ENCODE peak calls at places on chromosomes 11 and 22, in four cellular contexts. One of them, this sample, is unnamed.

GRCh38 chr11:69352715-69353325 is 58.9 kb downstream of the MYEOV start:
- DNase-seq in HepG2: no peak
- DNase-seq in A549: peak
- DNase-seq in GM12878: no peak
- DNase-seq in this sample: no peak

GRCh38 chr22:32862936-32863661 is 61.6 kb downstream of the TIMP3 start:
- DNase-seq in HepG2: no peak
- DNase-seq in A549: no peak
- DNase-seq in GM12878: no peak
- DNase-seq in this sample: no peak

GRCh38 chr11:49442669-49443068 is 234.3 kb upstream of the FOLH1 start:
- DNase-seq in HepG2: no peak
- DNase-seq in A549: no peak
- DNase-seq in GM12878: no peak
- DNase-seq in this sample: no peak

GRCh38 chr11:105862736-105863367 is 159.2 kb downstream of the MSANTD4 start:
- DNase-seq in HepG2: peak
- DNase-seq in A549: peak
- DNase-seq in GM12878: no peak
- DNase-seq in this sample: peak

GRCh38 chr11:114178656-114179055 is 117.5 kb upstream of the NNMT start:
- DNase-seq in HepG2: no peak
- DNase-seq in A549: no peak
- DNase-seq in GM12878: no peak
- DNase-seq in this sample: no peak

GRCh38 chr22:32801001-32801435 is 487 bp upstream of the TIMP3 start:
- DNase-seq in HepG2: no peak
- DNase-seq in A549: no peak
- DNase-seq in GM12878: no peak
- DNase-seq in this sample: no peak

GRCh38 chr11:79902493-79902892 is 461.7 kb upstream of the TENM4 start:
- DNase-seq in HepG2: no peak
- DNase-seq in A549: no peak
- DNase-seq in GM12878: no peak
- DNase-seq in this sample: no peak

GRCh38 chr11:134529212-134530096 is 117.4 kb upstream of the B3GAT1 start:
- DNase-seq in HepG2: no peak
- DNase-seq in A549: no peak
- DNase-seq in GM12878: no peak
- DNase-seq in this sample: no peak

GRCh38 chr22:41000040-41000565 is 48.9 kb downstream of the RBX1 start:
- DNase-seq in HepG2: no peak
- DNase-seq in A549: no peak
- DNase-seq in GM12878: no peak
- DNase-seq in this sample: no peak

GRCh38 chr22:41920271-41920976 is 5.5 kb upstream of the SHISA8 start:
- DNase-seq in HepG2: no peak
- DNase-seq in A549: no peak
- DNase-seq in GM12878: no peak
- DNase-seq in this sample: no peak

GRCh38 chr11:12418019-12418611 is 40.7 kb downstream of the PARVA start:
- DNase-seq in HepG2: no peak
- DNase-seq in A549: no peak
- DNase-seq in GM12878: no peak
- DNase-seq in this sample: no peak

GRCh38 chr11:112265659-112266409 is 5.2 kb upstream of the PLET1 start:
- DNase-seq in HepG2: no peak
- DNase-seq in A549: no peak
- DNase-seq in GM12878: no peak
- DNase-seq in this sample: peak

GRCh38 chr11:69902337-69902736 is 83.1 kb upstream of the FGF3 start:
- DNase-seq in HepG2: no peak
- DNase-seq in A549: no peak
- DNase-seq in GM12878: no peak
- DNase-seq in this sample: no peak

GRCh38 chr11:121544956-121545355 is 92.2 kb upstream of the SORL1-AS1 start:
- DNase-seq in HepG2: no peak
- DNase-seq in A549: no peak
- DNase-seq in GM12878: no peak
- DNase-seq in this sample: no peak

GRCh38 chr11:44949160-44950035 is 1.3 kb downstream of the TP53I11 start:
- DNase-seq in HepG2: no peak
- DNase-seq in A549: peak
- DNase-seq in GM12878: no peak
- DNase-seq in this sample: peak

GRCh38 chr11:27882066-27882697 is 181.9 kb upstream of the BDNF start:
- DNase-seq in HepG2: no peak
- DNase-seq in A549: peak
- DNase-seq in GM12878: no peak
- DNase-seq in this sample: no peak

GRCh38 chr11:99383628-99384300 is 363.0 kb downstream of the CNTN5 start:
- DNase-seq in HepG2: no peak
- DNase-seq in A549: no peak
- DNase-seq in GM12878: no peak
- DNase-seq in this sample: no peak

GRCh38 chr11:66467756-66468155 is 1.1 kb downstream of the PELI3 start:
- DNase-seq in HepG2: no peak
- DNase-seq in A549: no peak
- DNase-seq in GM12878: no peak
- DNase-seq in this sample: peak

GRCh38 chr11:78770931-78771330 is 196.3 kb upstream of the NARS2 start:
- DNase-seq in HepG2: no peak
- DNase-seq in A549: no peak
- DNase-seq in GM12878: no peak
- DNase-seq in this sample: no peak

GRCh38 chr22:19962909-19963806 is 21.5 kb upstream of the TXNRD2 start:
- DNase-seq in HepG2: peak
- DNase-seq in A549: no peak
- DNase-seq in GM12878: no peak
- DNase-seq in this sample: no peak

GRCh38 chr11:62012451-62013265 is 45.2 kb upstream of the FTH1 start:
- DNase-seq in HepG2: peak
- DNase-seq in A549: peak
- DNase-seq in GM12878: no peak
- DNase-seq in this sample: no peak

GRCh38 chr11:91776660-91777059 is 448.0 kb upstream of the FAT3 start:
- DNase-seq in HepG2: no peak
- DNase-seq in A549: no peak
- DNase-seq in GM12878: no peak
- DNase-seq in this sample: no peak

GRCh38 chr11:95398437-95399112 is 167.6 kb upstream of the SESN3 start:
- DNase-seq in HepG2: no peak
- DNase-seq in A549: peak
- DNase-seq in GM12878: no peak
- DNase-seq in this sample: peak

GRCh38 chr11:36092314-36093030 is 148.6 kb downstream of the LDLRAD3 start:
- DNase-seq in HepG2: no peak
- DNase-seq in A549: no peak
- DNase-seq in GM12878: no peak
- DNase-seq in this sample: no peak

GRCh38 chr11:35352107-35352888 is 67.1 kb downstream of the SLC1A2 start:
- DNase-seq in HepG2: no peak
- DNase-seq in A549: no peak
- DNase-seq in GM12878: no peak
- DNase-seq in this sample: no peak

GRCh38 chr11:119223856-119224255 is 17.7 kb downstream of the CBL start:
- DNase-seq in HepG2: no peak
- DNase-seq in A549: no peak
- DNase-seq in GM12878: no peak
- DNase-seq in this sample: no peak

GRCh38 chr22:30905696-30906341 is 62.8 kb downstream of the MORC2 start:
- DNase-seq in HepG2: no peak
- DNase-seq in A549: no peak
- DNase-seq in GM12878: no peak
- DNase-seq in this sample: no peak

GRCh38 chr22:42164901-42165300 is 34.3 kb upstream of the CYP2D6 start:
- DNase-seq in HepG2: no peak
- DNase-seq in A549: no peak
- DNase-seq in GM12878: no peak
- DNase-seq in this sample: no peak

GRCh38 chr11:102926517-102926916 is 29.0 kb downstream of the MMP13 start:
- DNase-seq in HepG2: no peak
- DNase-seq in A549: no peak
- DNase-seq in GM12878: no peak
- DNase-seq in this sample: no peak

GRCh38 chr11:12979928-12980689 is 29.0 kb upstream of the RASSF10 start:
- DNase-seq in HepG2: peak
- DNase-seq in A549: no peak
- DNase-seq in GM12878: no peak
- DNase-seq in this sample: no peak

GRCh38 chr11:3984896-3985295 is 109.7 kb upstream of the RRM1 start:
- DNase-seq in HepG2: no peak
- DNase-seq in A549: no peak
- DNase-seq in GM12878: no peak
- DNase-seq in this sample: peak

GRCh38 chr22:45917146-45917545 is 59.8 kb downstream of the WNT7B start:
- DNase-seq in HepG2: no peak
- DNase-seq in A549: no peak
- DNase-seq in GM12878: no peak
- DNase-seq in this sample: no peak

GRCh38 chr22:49659281-49659923 is 168.3 kb downstream of the BRD1 start:
- DNase-seq in HepG2: no peak
- DNase-seq in A549: no peak
- DNase-seq in GM12878: no peak
- DNase-seq in this sample: no peak

GRCh38 chr22:49004484-49005399 is 822.9 kb downstream of the BRD1 start:
- DNase-seq in HepG2: no peak
- DNase-seq in A549: no peak
- DNase-seq in GM12878: no peak
- DNase-seq in this sample: no peak

GRCh38 chr22:45970709-45971388 is 6.1 kb downstream of the WNT7B start:
- DNase-seq in HepG2: no peak
- DNase-seq in A549: no peak
- DNase-seq in GM12878: no peak
- DNase-seq in this sample: peak

GRCh38 chr22:39301926-39302325 is 17.5 kb downstream of the RPL3 start:
- DNase-seq in HepG2: no peak
- DNase-seq in A549: no peak
- DNase-seq in GM12878: no peak
- DNase-seq in this sample: no peak

GRCh38 chr22:39300198-39300830 is 19.1 kb downstream of the RPL3 start:
- DNase-seq in HepG2: no peak
- DNase-seq in A549: no peak
- DNase-seq in GM12878: no peak
- DNase-seq in this sample: no peak

GRCh38 chr22:39301108-39301507 is 18.3 kb downstream of the RPL3 start:
- DNase-seq in HepG2: no peak
- DNase-seq in A549: no peak
- DNase-seq in GM12878: no peak
- DNase-seq in this sample: no peak

GRCh38 chr22:39298194-39298987 is 21.0 kb downstream of the RPL3 start:
- DNase-seq in HepG2: no peak
- DNase-seq in A549: no peak
- DNase-seq in GM12878: no peak
- DNase-seq in this sample: no peak

DNA sequence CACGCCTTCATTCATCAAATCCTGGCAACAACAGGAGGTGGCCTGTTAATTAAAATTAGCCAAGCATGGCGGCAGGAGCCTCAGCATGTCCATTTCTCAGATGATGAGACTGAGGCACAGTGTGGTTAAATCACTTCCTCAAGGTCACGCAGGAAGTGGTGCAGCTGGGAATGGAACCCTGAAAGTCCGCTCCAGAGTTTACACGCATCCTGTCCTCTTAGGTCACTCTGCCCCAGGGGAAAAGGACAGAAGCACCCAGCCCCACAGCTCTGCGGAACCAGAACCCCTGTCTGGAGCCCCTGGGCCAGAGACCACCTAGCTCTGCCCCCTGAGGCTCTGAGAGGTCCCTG is 19.6 kb downstream of the RPL3 start:
- DNase-seq in HepG2: no peak
- DNase-seq in A549: peak
- DNase-seq in GM12878: peak
- DNase-seq in this sample: no peak
- TF ChIP-seq PBX3 in HepG2: no peak
- TF ChIP-seq PBX3 in A549: no peak
- TF ChIP-seq PBX3 in GM12878: no peak
- TF ChIP-seq PBX3 in this sample: no peak

GRCh38 chr11:32088117-32088941 is 2.5 kb upstream of the RCN1 start:
- DNase-seq in HepG2: no peak
- DNase-seq in A549: no peak
- DNase-seq in GM12878: peak
- DNase-seq in this sample: peak
- H3K4me2 ChIP-seq in HepG2: no peak
- H3K4me2 ChIP-seq in A549: peak
- H3K4me2 ChIP-seq in GM12878: peak
- H3K4me2 ChIP-seq in this sample: peak

GRCh38 chr11:68150029-68150428 is 28.8 kb upstream of the CHKA start:
- DNase-seq in HepG2: peak
- DNase-seq in A549: no peak
- DNase-seq in GM12878: no peak
- DNase-seq in this sample: no peak
- TF ChIP-seq RFX5 in HepG2: no peak
- TF ChIP-seq RFX5 in A549: no peak
- TF ChIP-seq RFX5 in GM12878: no peak
- TF ChIP-seq RFX5 in this sample: no peak

GRCh38 chr11:495537-495931 is 11.5 kb downstream of the RNH1 start:
- DNase-seq in HepG2: no peak
- DNase-seq in A549: no peak
- DNase-seq in GM12878: no peak
- DNase-seq in this sample: no peak

GRCh38 chr11:499201-500076 is 7.6 kb downstream of the RNH1 start:
- DNase-seq in HepG2: no peak
- DNase-seq in A549: no peak
- DNase-seq in GM12878: no peak
- DNase-seq in this sample: no peak

GRCh38 chr11:496834-497564 is 10.0 kb downstream of the RNH1 start:
- DNase-seq in HepG2: no peak
- DNase-seq in A549: no peak
- DNase-seq in GM12878: no peak
- DNase-seq in this sample: peak

GRCh38 chr11:498297-499181 is 8.5 kb downstream of the RNH1 start:
- DNase-seq in HepG2: no peak
- DNase-seq in A549: no peak
- DNase-seq in GM12878: no peak
- DNase-seq in this sample: peak

DNA sequence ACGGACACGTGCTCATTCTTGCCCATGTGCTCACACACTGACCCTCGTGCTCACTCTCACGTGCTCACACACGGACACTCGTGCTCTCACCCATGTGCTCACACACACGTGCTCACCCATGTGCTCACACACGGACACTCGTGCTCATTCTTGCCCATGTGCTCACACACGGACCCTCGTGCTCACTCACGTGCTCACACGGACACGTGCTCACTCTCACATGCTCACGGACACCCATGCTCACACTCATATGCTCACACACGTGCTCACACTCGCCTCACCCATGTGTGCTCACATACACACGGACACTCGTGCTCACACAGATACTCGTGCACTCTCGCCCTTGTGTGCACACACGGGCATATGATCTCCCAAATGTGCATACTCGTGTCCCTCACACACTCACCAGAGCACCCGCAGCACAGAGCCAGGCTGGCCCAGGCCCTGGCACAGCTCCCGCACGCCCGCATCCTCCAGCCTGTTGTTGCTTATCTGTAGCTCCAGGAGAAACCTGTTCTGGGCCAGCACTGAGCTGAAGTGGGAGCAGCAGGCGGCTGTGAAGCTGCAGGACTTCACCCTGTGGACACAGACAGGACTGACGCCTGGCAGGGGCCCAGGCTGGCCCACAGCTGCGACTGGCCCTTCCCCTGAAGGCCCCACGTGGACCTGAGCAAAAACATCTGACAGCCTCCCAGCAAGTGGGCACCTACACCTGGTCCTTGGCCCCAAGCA is 9.3 kb downstream of the RNH1 start:
- DNase-seq in HepG2: no peak
- DNase-seq in A549: no peak
- DNase-seq in GM12878: no peak
- DNase-seq in this sample: no peak
- TF ChIP-seq PBX3 in HepG2: no peak
- TF ChIP-seq PBX3 in A549: no peak
- TF ChIP-seq PBX3 in GM12878: no peak
- TF ChIP-seq PBX3 in this sample: no peak